ENCODE peak calls at places on chromosomes 3 and 15, in six cellular contexts. A, I, U, D, M and H are unnamed samples.
A peak's percentile ranks its signal among the peaks of the same experiment; 100 is the strongest.

GRCh38 chr15:89760303-89761008 is 9.4 kb upstream of the MESP1 start:
- DNase-seq in D (peak; percentile 73), A (peak; percentile 81), I (peak; percentile 95), M (peak; percentile 36), U (peak; percentile 77), H (peak; percentile 97)

GRCh38 chr15:47715856-47716445 is 1.4 kb upstream of the SEMA6D start:
- DNase-seq in A (no peak), D (no peak), M (no peak), U (peak; percentile 44), I (no peak), H (no peak)

GRCh38 chr15:75109021-75109690 is 85.8 kb downstream of the PPCDC start:
- DNase-seq in M (no peak), U (no peak), A (no peak), D (no peak), I (no peak), H (no peak)

GRCh38 chr15:59887211-59887610 is 116.9 kb upstream of the FOXB1 start:
- DNase-seq in I (no peak), U (no peak), A (no peak), D (no peak), M (no peak), H (no peak)

GRCh38 chr3:190346541-190346940 is 24.3 kb upstream of the CLDN1 start:
- DNase-seq in M (peak; percentile 39), A (no peak), U (no peak), D (no peak), I (no peak), H (no peak)

GRCh38 chr3:42732196-42732828 is 29.7 kb upstream of the HHATL start:
- DNase-seq in I (peak; percentile 43), A (no peak), M (no peak), U (no peak), D (no peak), H (peak; percentile 84)

GRCh38 chr3:9214599-9214998 is 34.8 kb downstream of the SRGAP3 start:
- DNase-seq in D (no peak), M (peak; percentile 87), U (peak; percentile 79), I (no peak), A (no peak), H (no peak)

GRCh38 chr3:54339608-54340007 is 217.3 kb downstream of the CACNA2D3 start:
- DNase-seq in U (no peak), A (no peak), D (no peak), M (no peak), I (no peak), H (no peak)

GRCh38 chr3:43086460-43087165 is 19.3 kb downstream of the POMGNT2 start:
- DNase-seq in M (peak; percentile 21), U (no peak), D (no peak), I (no peak), A (no peak), H (no peak)

GRCh38 chr3:15404767-15405166 is 22.6 kb downstream of the METTL6 start:
- DNase-seq in U (no peak), D (no peak), I (no peak), A (no peak), M (no peak), H (no peak)

GRCh38 chr3:42508562-42508961 is 6.1 kb downstream of the VIPR1 start:
- DNase-seq in I (no peak), A (no peak), M (no peak), D (no peak), U (no peak), H (peak; percentile 52)

GRCh38 chr3:116806351-116806750 is 96.8 kb downstream of the TUSC7 start:
- DNase-seq in A (no peak), U (no peak), I (no peak), D (no peak), M (no peak), H (no peak)

GRCh38 chr3:43503067-43503728 is 118.6 kb downstream of the ANO10 start:
- DNase-seq in A (no peak), M (peak; percentile 14), U (peak; percentile 71), I (no peak), D (no peak), H (no peak)

GRCh38 chr3:11099306-11099705 is 55.0 kb upstream of the HRH1 start:
- DNase-seq in M (peak; percentile 35), U (no peak), I (no peak), D (no peak), A (no peak), H (no peak)

GRCh38 chr3:190554197-190554596 is 40.3 kb downstream of the IL1RAP start:
- DNase-seq in I (no peak), D (no peak), A (no peak), U (peak; percentile 58), M (no peak), H (no peak)

GRCh38 chr3:125140011-125140813 is 72.3 kb downstream of the SLC12A8 start:
- DNase-seq in A (no peak), D (no peak), U (peak; percentile 45), M (peak; percentile 90), I (no peak), H (no peak)

GRCh38 chr3:125143538-125143937 is 69.0 kb downstream of the SLC12A8 start:
- DNase-seq in U (no peak), M (no peak), I (no peak), A (no peak), D (no peak), H (no peak)

GRCh38 chr3:125140817-125141595 is 71.5 kb downstream of the SLC12A8 start:
- DNase-seq in M (peak; percentile 30), D (no peak), U (peak; percentile 36), A (no peak), I (no peak), H (no peak)

GRCh38 chr3:125142418-125142778 is 70.2 kb downstream of the SLC12A8 start:
- DNase-seq in I (no peak), A (no peak), M (no peak), D (no peak), U (no peak), H (no peak)

DNA sequence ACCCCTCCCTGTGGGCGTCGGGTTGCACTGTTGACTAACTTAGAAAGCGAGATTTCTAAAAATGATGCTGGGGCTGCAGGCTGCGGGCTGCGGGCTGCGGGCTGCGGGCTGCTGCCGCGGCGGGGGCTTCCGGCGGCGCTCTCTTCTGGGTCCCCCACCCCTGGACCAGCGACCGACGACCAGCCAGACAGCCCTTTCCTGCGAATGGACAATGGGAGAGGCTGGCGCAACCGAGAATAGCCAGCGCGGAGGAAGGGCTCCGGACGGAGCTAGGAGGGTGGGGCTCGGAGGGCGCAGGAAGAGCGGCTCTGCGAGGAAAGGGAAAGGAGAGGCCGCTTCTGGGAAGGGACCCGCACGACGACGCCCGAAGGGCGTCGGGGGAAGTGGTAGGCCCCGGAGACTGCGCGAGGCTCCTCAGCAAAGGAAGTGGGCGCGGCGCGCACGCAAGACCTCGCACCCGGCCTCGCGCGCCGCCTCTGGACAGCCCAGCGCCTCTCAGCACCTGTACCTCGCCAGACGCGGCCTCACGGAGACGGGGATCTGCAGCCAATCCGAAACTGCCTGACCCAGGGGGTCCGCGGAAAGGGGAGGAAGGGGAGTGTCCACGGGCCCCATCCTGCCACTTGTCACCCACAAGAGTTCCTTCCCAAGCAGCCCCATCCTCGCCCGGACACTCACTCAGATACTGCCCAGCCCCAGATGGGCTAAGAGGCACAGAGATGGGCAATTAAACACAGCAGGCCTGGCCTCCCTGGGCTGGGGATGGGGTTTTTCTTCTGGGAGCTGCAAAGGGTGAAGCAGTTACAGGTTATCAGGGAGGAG is 70.7 kb downstream of the SLC12A8 start:
- DNase-seq in D (peak; percentile 61), U (peak; percentile 58), I (no peak), A (peak; percentile 70), M (peak; percentile 61), H (peak; percentile 93)
- TF ChIP-seq CTCF in D (peak; percentile 6), U (peak; percentile 37), I (no peak), A (peak; percentile 16), M (peak; percentile 19), H (no peak)

GRCh38 chr15:64351265-64351664 is 4.7 kb downstream of the CSNK1G1 start:
- DNase-seq in D (no peak), A (no peak), U (no peak), M (peak; percentile 29), I (no peak), H (no peak)

GRCh38 chr15:64354683-64355558 is 1.1 kb downstream of the CSNK1G1 start:
- DNase-seq in A (no peak), M (no peak), U (no peak), D (no peak), I (no peak), H (no peak)

GRCh38 chr15:64361259-64361658 is 5.3 kb upstream of the CSNK1G1 start:
- DNase-seq in I (no peak), D (no peak), A (no peak), M (no peak), U (no peak), H (no peak)

GRCh38 chr15:64355559-64356442 is at the start of gene CSNK1G1:
- DNase-seq in M (peak; percentile 98), I (peak; percentile 96), D (peak; percentile 83), U (peak; percentile 99), A (peak; percentile 95), H (peak; percentile 98)

DNA sequence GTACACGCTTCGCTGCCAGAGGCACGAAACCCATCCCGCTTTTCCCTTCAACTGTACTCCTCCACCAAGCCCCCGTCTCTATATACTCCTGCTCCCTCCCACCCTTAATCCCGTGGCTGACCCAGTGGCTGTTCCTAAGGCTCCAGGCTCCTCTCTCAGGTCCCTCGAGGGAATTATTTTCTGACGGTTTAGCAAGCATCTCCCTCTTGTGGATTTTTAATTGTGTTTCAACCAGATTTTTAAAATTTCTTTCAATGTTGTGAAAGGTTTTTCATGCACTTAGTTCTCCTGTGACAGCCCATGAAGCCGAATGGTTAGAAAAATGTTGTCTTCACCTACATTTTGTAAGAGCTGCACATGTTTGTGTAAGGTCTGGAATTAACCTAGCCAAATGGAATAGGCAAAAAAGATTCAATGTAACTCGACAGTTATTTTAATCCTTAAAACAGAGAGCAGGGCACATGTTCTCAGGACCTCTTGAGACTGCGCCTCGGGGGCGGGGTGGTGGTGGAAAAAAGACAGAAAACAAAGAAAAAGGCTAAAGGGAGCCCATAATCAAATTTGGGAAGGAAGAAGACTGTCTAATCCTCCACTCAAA is 569 bp upstream of the CSNK1G1 start:
- DNase-seq in M (no peak), A (no peak), D (no peak), U (peak; percentile 94), I (no peak), H (peak; percentile 75)
- TF ChIP-seq CTCF in M (peak; percentile 45), A (peak; percentile 45), D (peak; percentile 40), U (peak; percentile 66), I (peak; percentile 49), H (no peak)

DNA sequence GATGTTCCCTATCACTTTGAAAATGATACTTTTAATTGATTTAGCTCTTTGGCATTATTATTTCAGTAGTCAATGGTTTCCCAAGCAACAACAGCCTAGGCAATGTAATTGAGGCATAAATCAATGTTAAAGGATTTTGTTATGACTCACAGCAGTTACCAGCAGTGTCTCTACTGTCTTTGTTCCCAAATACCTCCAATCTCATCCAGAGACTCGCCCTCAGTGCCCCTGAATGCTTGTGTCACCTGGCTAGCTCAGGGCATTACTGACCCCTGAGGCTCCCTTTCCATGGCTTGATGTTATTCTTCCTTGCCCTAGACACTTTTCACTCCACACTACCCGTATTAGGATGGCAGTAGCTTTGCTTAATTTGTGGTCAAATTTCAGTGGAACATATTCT is 227.2 kb downstream of the SQOR start:
- DNase-seq in U (no peak), D (no peak), I (no peak), M (no peak), A (no peak), H (no peak)
- TF ChIP-seq CTCF in U (no peak), D (no peak), I (no peak), M (no peak), A (no peak), H (no peak)

DNA sequence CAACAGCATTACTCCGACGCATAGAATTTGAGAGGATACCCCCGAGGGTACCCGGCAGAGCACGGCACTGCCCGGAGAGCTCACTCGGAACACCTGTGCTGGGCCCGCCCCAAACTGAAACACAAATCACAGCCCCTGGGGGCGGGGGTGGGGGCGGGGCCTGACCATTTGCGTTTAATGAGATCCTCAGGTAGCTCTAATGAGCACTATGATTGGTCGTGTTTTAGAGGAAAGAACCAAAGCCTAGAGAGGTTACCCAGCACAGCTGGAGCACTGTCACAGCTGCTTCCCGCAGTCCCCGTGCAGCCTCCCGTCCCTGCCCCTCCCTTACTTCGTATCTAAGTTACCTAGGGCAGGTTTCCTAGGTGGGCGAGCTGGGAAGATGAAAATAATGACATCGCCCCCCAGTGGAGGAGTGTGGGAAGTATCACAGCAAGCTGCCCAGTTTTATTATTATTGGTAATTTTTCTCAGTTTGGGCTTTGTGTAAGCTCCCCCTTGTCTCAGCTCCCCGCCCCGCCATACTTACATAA is 187.1 kb downstream of the PDE8A start:
- DNase-seq in A (peak; percentile 48), D (no peak), I (peak; percentile 83), U (peak; percentile 50), M (peak; percentile 9), H (no peak)
- TF ChIP-seq CTCF in A (peak; percentile 52), D (peak; percentile 21), I (peak; percentile 91), U (peak; percentile 75), M (peak; percentile 63), H (no peak)